ENCODE peak calls at places on chromosomes 3 and 15, in six cellular contexts. B is uterus, P is heart right ventricle, Q is thoracic aorta, G is body of pancreas, R is tibial artery. D is an unnamed sample. For H3K4me1 and H3K36me3, the result is how much of the 10 kb centered on the place peaks cover.

GRCh38 chr3:170740726-170741591 is 129.0 kb downstream of the RPL22L1 start:
- DNase-seq in B (peak), R (peak), P (peak), Q (no peak), G (peak), D (no peak)

GRCh38 chr3:124792341-124793034 is 62.2 kb downstream of the UMPS start:
- DNase-seq in B (no peak), P (no peak), R (no peak), Q (no peak), G (no peak), D (no peak)

GRCh38 chr3:48367201-48367600 is 4.8 kb upstream of the FBXW12 start:
- DNase-seq in Q (no peak), P (peak), R (no peak), G (peak), B (no peak), D (no peak)

GRCh38 chr3:115758076-115758763 is 134.9 kb downstream of the GAP43 start:
- DNase-seq in B (no peak), Q (no peak), R (no peak), G (no peak), P (no peak), D (no peak)

GRCh38 chr3:66378256-66378655 is 122.6 kb downstream of the LRIG1 start:
- DNase-seq in P (no peak), G (peak), B (no peak), Q (no peak), R (no peak), D (no peak)

GRCh38 chr3:72127843-72128242 is 342.9 kb upstream of the PROK2 start:
- DNase-seq in Q (no peak), R (no peak), P (no peak), G (no peak), B (no peak), D (no peak)

GRCh38 chr3:121552379-121552778 is 6.6 kb upstream of the POLQ start:
- DNase-seq in Q (no peak), P (no peak), R (no peak), G (no peak), B (no peak), D (no peak)

GRCh38 chr15:29472901-29473423 is 203.3 kb upstream of the NSMCE3 start:
- DNase-seq in G (peak), P (no peak), B (no peak), Q (no peak), R (no peak), D (no peak)

GRCh38 chr3:134242649-134243637 is 7.7 kb downstream of the RYK start:
- DNase-seq in R (no peak), G (no peak), B (no peak), Q (no peak), P (no peak), D (no peak)

GRCh38 chr3:152738656-152739055 is 96.3 kb upstream of the P2RY1 start:
- DNase-seq in R (no peak), B (no peak), P (no peak), Q (no peak), G (no peak), D (no peak)

GRCh38 chr15:34275721-34276120 is 50.9 kb downstream of the EMC4 start:
- DNase-seq in P (no peak), R (no peak), Q (no peak), B (no peak), G (no peak), D (no peak)

GRCh38 chr3:115321396-115321795 is 174.3 kb upstream of the ZBTB20 start:
- DNase-seq in P (no peak), B (no peak), G (no peak), R (no peak), Q (no peak), D (no peak)

GRCh38 chr3:104596551-104596950 is 770.2 kb upstream of the ALCAM start:
- DNase-seq in G (peak), P (no peak), B (no peak), R (no peak), Q (no peak), D (no peak)

GRCh38 chr3:114800272-114800671 is 346.8 kb downstream of the ZBTB20 start:
- DNase-seq in B (no peak), P (no peak), R (no peak), G (no peak), Q (no peak), D (no peak)

GRCh38 chr3:52614689-52615088 is 71.0 kb downstream of the PBRM1 start:
- DNase-seq in P (no peak), G (no peak), R (no peak), Q (no peak), B (no peak), D (no peak)

GRCh38 chr15:38070778-38071177 is 136.3 kb downstream of the TMCO5A start:
- DNase-seq in Q (no peak), G (no peak), B (no peak), R (no peak), P (no peak), D (no peak)

GRCh38 chr3:12242772-12243171 is 46.1 kb upstream of the PPARG start:
- DNase-seq in P (no peak), B (no peak), G (no peak), Q (no peak), R (no peak), D (no peak)

GRCh38 chr3:104952587-104952986 is 414.1 kb upstream of the ALCAM start:
- DNase-seq in R (no peak), G (no peak), B (no peak), P (no peak), Q (no peak), D (no peak)

GRCh38 chr3:77041156-77041696 is 1.3 kb downstream of the ROBO2 start:
- DNase-seq in Q (no peak), P (no peak), R (no peak), G (no peak), B (no peak), D (no peak)

GRCh38 chr15:49421991-49422390 is 1.1 kb upstream of the FGF7 start:
- DNase-seq in G (peak), R (peak), B (peak), Q (peak), P (peak), D (no peak)

GRCh38 chr3:140290105-140290504 is 355.1 kb downstream of the CLSTN2 start:
- DNase-seq in B (no peak), G (no peak), P (no peak), Q (no peak), R (no peak), D (no peak)

GRCh38 chr15:23422099-23422945 is 24.7 kb downstream of the GOLGA6L2 start:
- DNase-seq in Q (no peak), R (peak), P (no peak), G (no peak), B (no peak), D (no peak)

GRCh38 chr3:22360977-22361376 is 610.0 kb upstream of the ZNF385D start:
- DNase-seq in P (no peak), B (no peak), R (no peak), G (no peak), Q (no peak), D (no peak)

GRCh38 chr3:158128755-158129154 is 18.9 kb downstream of the RSRC1 start:
- DNase-seq in B (no peak), R (no peak), Q (no peak), P (no peak), G (no peak), D (no peak)

GRCh38 chr15:80404057-80404718 is at the start of gene ARNT2:
- DNase-seq in B (peak), G (peak), Q (no peak), P (peak), R (peak), D (no peak)

GRCh38 chr3:52022323-52023100 is 26.8 kb upstream of the RPL29 start:
- DNase-seq in G (no peak), Q (peak), B (peak), R (peak), P (peak), D (no peak)

GRCh38 chr15:64825081-64825430 is 391 bp downstream of the PIF1 start:
- DNase-seq in G (no peak), Q (no peak), B (no peak), R (no peak), P (no peak), D (no peak)

GRCh38 chr3:89098173-89098572 is 9.2 kb upstream of the EPHA3 start:
- DNase-seq in Q (no peak), P (no peak), R (no peak), G (no peak), B (no peak), D (no peak)

GRCh38 chr3:117059990-117060338 is 350.4 kb downstream of the TUSC7 start:
- DNase-seq in G (peak), P (no peak), B (no peak), Q (no peak), R (no peak), D (no peak)

GRCh38 chr15:35186346-35186745 is 101.3 kb upstream of the NANOGP8 start:
- DNase-seq in R (no peak), Q (no peak), P (no peak), G (no peak), B (no peak), D (no peak)

GRCh38 chr3:12553921-12554391 is 2.9 kb upstream of the MKRN2 start:
- DNase-seq in B (no peak), P (peak), Q (no peak), R (no peak), G (peak), D (no peak)

GRCh38 chr3:174810256-174810655 is 48.9 kb upstream of the NAALADL2 start:
- DNase-seq in P (no peak), B (no peak), Q (no peak), G (no peak), R (no peak), D (no peak)

GRCh38 chr15:86756688-86757087 is 677.0 kb downstream of the AGBL1 start:
- DNase-seq in R (no peak), Q (no peak), B (no peak), G (no peak), P (no peak), D (no peak)

GRCh38 chr3:157107644-157108133 is 52.3 kb downstream of the CCNL1 start:
- DNase-seq in R (no peak), P (no peak), G (no peak), B (peak), Q (no peak), D (no peak)

GRCh38 chr3:175346573-175347356 is 487.6 kb downstream of the NAALADL2 start:
- DNase-seq in B (peak), G (peak), Q (peak), R (peak), P (peak), D (no peak)

GRCh38 chr3:15221574-15222217 is 15.7 kb downstream of the CAPN7 start:
- DNase-seq in G (no peak), R (no peak), B (no peak), Q (no peak), P (no peak), D (no peak)

GRCh38 chr15:36130641-36131310 is 448.6 kb upstream of the CDIN1 start:
- DNase-seq in Q (no peak), R (no peak), G (no peak), P (no peak), B (no peak), D (no peak)

GRCh38 chr15:94306700-94307650 is 75.6 kb downstream of the MCTP2 start:
- DNase-seq in G (no peak), R (no peak), Q (no peak), B (no peak), P (no peak), D (no peak)

GRCh38 chr15:26806574-26806973 is 33.7 kb upstream of the GABRB3 start:
- DNase-seq in G (no peak), P (no peak), B (no peak), Q (no peak), R (no peak), D (no peak)

GRCh38 chr15:36498922-36499321 is 80.5 kb upstream of the CDIN1 start:
- DNase-seq in B (no peak), Q (no peak), G (no peak), P (no peak), R (no peak), D (no peak)

GRCh38 chr3:58018892-58019291 is 10.7 kb downstream of the FLNB start:
- DNase-seq in R (no peak), G (no peak), P (no peak), B (no peak), Q (no peak), D (no peak)
- H3K4me1 ChIP-seq in R (half or more), G (half or more), P (half or more), B (under half), Q (half or more), D (half or more)

GRCh38 chr3:101859882-101860281 is 10.6 kb downstream of the NFKBIZ start:
- DNase-seq in R (no peak), B (no peak), Q (no peak), G (no peak), P (no peak), D (no peak)
- H3K36me3 ChIP-seq in R (half or more), B (under half), Q (half or more), G (under half), P (half or more), D (under half)

DNA sequence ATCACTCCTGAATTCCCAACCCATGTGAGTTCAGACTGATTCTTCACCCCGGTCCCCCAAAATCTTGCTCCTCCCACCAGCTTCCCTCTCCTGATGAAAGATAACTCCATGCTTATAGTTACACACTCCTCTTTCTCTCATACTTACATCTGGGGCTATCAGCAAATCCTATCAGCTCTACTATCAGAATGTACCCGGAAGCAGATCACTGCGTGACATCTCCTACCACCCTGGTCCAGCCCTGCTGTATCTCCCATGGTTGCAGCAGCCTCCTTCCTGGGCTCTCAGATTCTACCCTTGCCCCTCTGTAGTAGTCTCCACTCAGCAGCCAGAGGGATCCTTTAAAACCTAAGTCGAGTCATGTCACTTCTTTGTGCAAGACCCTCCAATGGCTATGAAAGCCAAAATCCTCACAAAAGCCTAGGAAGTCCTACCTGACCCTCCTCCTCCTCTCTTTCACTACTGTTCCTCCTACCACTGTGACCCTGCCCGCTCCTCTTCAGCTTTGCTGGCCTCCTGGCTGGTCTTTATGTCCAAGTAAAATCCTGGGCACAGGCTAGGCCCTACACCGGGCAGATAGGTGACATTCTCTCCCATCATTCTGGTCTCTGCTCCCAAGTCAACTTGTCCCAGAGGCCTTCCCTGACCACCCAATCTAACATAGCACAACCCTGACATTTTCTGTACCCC is 16.2 kb downstream of the XIRP1 start:
- DNase-seq in Q (no peak), G (no peak), B (no peak), P (no peak), R (no peak), D (no peak)
- H3K27ac ChIP-seq in Q (peak), G (peak), B (peak), P (peak), R (peak), D (peak)

DNA sequence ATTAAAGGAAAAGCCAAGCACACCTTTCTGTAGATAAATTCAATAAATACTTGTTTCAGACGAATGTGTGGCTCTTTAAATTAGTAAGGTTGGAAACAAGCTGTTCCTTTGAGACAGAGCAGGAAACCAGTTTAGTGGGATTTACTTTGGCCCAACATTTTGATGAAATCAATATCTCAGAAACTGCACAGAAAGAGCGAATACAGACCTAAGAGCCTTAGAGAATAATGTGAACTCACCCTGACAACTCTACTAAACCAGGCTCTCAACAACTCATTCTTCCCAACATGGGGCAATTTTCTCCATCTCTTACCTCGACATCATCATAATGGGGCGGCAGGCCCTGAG is 11.0 kb downstream of the RIOX2 start:
- DNase-seq in B (no peak), Q (no peak), P (no peak), G (no peak), R (no peak), D (no peak)
- H3K4me1 ChIP-seq in B (under half), Q (under half), P (under half), G (under half), R (under half), D (under half)